ENCODE peak calls at places on chromosome 18, in ten cellular contexts. M is GM12864, X is A673, Z is astrocyte of the spinal cord, K is AG10803, Q is uterus, H is fibroblast of mammary gland, V is GM13976, I is esophagus squamous epithelium, W is fibroblast of lung. G is an unnamed sample.

GRCh38 chr18:23207191-23207955 is 72.1 kb downstream of the CABLES1 start:
- DNase-seq in M (no peak), X (no peak), Z (peak), K (no peak), Q (no peak), H (peak), V (no peak), I (no peak), W (peak), G (no peak)

GRCh38 chr18:23802817-23803216 is 113.6 kb downstream of the LAMA3 start:
- DNase-seq in M (no peak), X (no peak), Z (no peak), K (no peak), Q (no peak), H (no peak), V (no peak), I (no peak), W (peak), G (no peak)

GRCh38 chr18:23237524-23238151 is 102.4 kb downstream of the CABLES1 start:
- DNase-seq in M (peak), X (no peak), Z (peak), K (peak), Q (peak), H (peak), V (peak), I (no peak), W (peak), G (peak)

GRCh38 chr18:25176516-25177042 is 175.4 kb downstream of the ZNF521 start:
- DNase-seq in M (no peak), X (no peak), Z (no peak), K (no peak), Q (no peak), H (no peak), V (no peak), I (no peak), W (no peak), G (no peak)

GRCh38 chr18:68520406-68521075 is 194.4 kb downstream of the TMX3 start:
- DNase-seq in M (no peak), X (no peak), Z (peak), K (peak), Q (no peak), H (peak), V (no peak), I (no peak), W (peak), G (no peak)

GRCh38 chr18:70074091-70074490 is 126.4 kb upstream of the CD226 start:
- DNase-seq in M (no peak), X (no peak), Z (no peak), K (no peak), Q (no peak), H (peak), V (no peak), I (no peak), W (peak), G (no peak)

GRCh38 chr18:4658804-4659203 is 203.7 kb upstream of the DLGAP1 start:
- DNase-seq in M (no peak), X (no peak), Z (no peak), K (no peak), Q (no peak), H (no peak), V (no peak), I (no peak), W (no peak), G (no peak)

GRCh38 chr18:62239475-62239874 is 52.4 kb downstream of the RELCH start:
- DNase-seq in M (no peak), X (no peak), Z (no peak), K (no peak), Q (no peak), H (no peak), V (no peak), I (no peak), W (no peak), G (no peak)

GRCh38 chr18:7173216-7173615 is 55.6 kb upstream of the LAMA1 start:
- DNase-seq in M (no peak), X (no peak), Z (no peak), K (no peak), Q (no peak), H (no peak), V (no peak), I (no peak), W (no peak), G (no peak)

GRCh38 chr18:7172611-7173010 is 55.0 kb upstream of the LAMA1 start:
- DNase-seq in M (no peak), X (no peak), Z (no peak), K (no peak), Q (no peak), H (no peak), V (no peak), I (no peak), W (peak), G (no peak)

GRCh38 chr18:7174359-7175107 is 56.4 kb upstream of the LRRC30 start:
- DNase-seq in M (no peak), X (no peak), Z (no peak), K (no peak), Q (no peak), H (peak), V (no peak), I (no peak), W (no peak), G (no peak)

GRCh38 chr18:7177131-7177744 is 53.7 kb upstream of the LRRC30 start:
- DNase-seq in M (no peak), X (peak), Z (peak), K (peak), Q (peak), H (peak), V (peak), I (no peak), W (peak), G (peak)
- TF ChIP-seq CTCF in M (peak), X (peak), Z (peak), K (peak), Q (peak), H (peak), V (peak), I (peak), W (peak), G (peak)

DNA sequence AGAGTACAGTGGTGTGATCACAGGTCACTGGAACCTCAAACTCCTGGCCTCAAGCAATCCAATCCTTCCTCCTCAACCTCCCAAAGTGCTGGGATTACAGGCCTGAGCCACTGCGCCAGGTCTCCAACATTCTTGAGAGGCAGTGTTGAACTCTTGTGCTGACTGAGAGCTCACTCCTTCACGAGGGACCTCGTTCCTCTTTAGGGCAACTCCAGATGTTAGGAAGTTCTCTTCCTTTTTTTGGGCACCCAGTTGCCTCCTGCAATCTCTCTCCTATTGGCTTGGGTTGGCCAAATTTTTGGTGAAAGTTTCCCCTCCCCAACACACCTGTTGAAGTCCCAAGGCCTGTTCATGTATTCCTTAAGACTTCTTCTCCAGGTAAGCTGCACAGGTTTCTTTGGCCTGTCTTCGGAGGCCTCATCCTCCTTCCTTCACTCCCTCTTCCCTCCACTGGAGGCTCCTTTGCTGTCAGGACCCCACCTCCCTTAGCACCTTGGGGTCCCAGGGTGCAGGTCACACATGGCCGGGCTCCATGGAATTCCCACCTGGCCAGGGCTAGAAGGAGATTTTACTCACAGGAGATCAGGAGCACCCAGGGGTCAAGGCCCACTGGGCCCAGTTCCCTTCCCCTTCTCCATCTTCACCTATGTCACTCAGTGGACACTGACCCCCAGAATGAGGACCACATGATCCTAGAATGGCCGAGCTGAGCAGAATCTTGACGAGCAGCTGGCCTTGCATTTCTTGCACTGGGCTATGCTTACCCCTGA is 94.6 kb upstream of the SMAD2 start:
- DNase-seq in M (no peak), X (no peak), Z (no peak), K (no peak), Q (no peak), H (no peak), V (no peak), I (no peak), W (no peak), G (no peak)
- TF ChIP-seq CTCF in M (no peak), X (no peak), Z (no peak), K (no peak), Q (no peak), H (no peak), V (no peak), I (no peak), W (no peak), G (no peak)

DNA sequence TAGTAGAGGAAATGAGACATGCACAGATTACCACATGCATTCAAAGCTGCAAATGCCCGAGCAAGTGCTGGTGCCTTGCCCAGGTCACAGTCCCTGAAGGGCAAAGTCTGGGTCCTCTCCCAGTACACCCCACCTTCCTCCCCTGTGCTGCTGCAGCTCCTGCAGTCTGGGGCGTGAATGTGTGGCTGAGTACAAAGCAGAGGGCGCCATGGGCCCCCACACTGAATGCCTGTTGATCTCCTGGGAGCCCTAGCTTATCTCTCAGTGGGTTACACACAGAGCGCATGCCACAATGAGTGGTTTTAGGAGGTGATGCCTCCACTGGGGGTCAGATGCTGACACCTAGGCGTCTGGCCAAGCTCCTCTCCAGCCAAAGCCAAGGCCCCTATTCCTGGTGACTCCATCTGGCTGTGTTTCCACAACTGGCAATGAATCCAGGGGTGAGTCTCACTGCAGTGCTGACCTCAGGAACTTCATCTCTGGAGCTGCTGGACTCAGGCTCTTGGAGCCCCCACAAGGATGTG is 135.4 kb downstream of the CTIF start:
- DNase-seq in M (no peak), X (no peak), Z (peak), K (peak), Q (peak), H (peak), V (no peak), I (no peak), W (peak), G (no peak)
- TF ChIP-seq CTCF in M (no peak), X (no peak), Z (peak), K (no peak), Q (no peak), H (no peak), V (no peak), I (no peak), W (no peak), G (no peak)

GRCh38 chr18:74569401-74569800 is 28.3 kb upstream of the ZNF407 start:
- DNase-seq in M (no peak), X (no peak), Z (no peak), K (no peak), Q (no peak), H (no peak), V (no peak), I (no peak), W (no peak), G (no peak)

GRCh38 chr18:74573053-74573452 is 24.6 kb upstream of the ZNF407 start:
- DNase-seq in M (no peak), X (no peak), Z (no peak), K (no peak), Q (no peak), H (no peak), V (no peak), I (no peak), W (no peak), G (no peak)

GRCh38 chr18:74570266-74570665 is 27.4 kb upstream of the ZNF407 start:
- DNase-seq in M (no peak), X (no peak), Z (no peak), K (no peak), Q (no peak), H (no peak), V (no peak), I (no peak), W (no peak), G (no peak)

GRCh38 chr18:74574916-74575315 is 22.8 kb upstream of the ZNF407 start:
- DNase-seq in M (no peak), X (no peak), Z (no peak), K (no peak), Q (no peak), H (no peak), V (no peak), I (no peak), W (no peak), G (no peak)

GRCh38 chr18:74571895-74572680 is 25.6 kb upstream of the ZNF407 start:
- DNase-seq in M (no peak), X (no peak), Z (no peak), K (no peak), Q (no peak), H (no peak), V (no peak), I (no peak), W (no peak), G (no peak)
- TF ChIP-seq CTCF in M (no peak), X (no peak), Z (no peak), K (no peak), Q (no peak), H (no peak), V (no peak), I (no peak), W (no peak), G (no peak)

DNA sequence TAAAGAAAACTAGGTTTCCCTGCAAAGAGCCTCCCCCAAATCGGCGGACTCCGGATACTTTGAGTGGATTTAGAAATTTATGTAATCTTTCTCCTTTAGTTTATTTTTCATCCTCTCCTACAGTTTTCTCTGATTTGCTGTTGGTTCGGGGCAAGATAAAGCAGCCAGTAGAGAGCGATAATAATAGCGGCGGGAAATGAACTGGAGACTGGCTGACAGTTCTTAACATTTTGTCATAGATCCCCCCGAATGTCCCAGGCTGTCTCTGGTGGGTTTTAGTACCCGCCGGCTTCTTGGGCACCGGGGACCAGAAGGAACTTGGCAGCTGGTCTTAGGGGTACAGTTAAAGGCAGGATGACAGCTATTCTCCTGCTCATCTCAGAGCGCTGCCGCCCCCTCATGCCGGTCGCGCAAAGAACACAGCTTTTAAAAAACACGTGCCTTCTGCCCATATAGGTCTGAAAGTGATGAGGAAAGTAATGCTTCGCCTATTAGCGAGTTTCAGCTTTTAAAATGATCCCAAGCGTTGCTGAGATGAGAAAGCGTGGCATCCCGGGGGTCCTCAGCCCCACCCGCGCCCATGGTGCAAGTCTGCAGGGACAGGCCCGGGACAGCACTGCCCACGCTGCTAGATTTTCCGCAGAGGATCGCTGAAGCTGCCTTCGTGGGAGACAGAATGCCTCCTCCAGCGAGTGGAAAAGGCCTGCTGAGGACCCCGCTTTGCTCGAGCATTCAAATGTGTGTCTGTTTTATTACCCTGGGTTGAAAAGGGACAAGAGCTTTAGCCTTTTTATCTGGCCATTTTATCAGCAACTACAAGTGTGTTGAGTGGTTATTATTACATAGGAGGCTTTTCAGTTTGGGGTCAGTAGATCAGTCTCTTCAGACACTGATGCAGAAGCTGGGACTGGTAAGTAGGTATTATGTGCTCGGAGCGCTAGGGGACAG is 3.8 kb downstream of the ONECUT2 start:
- DNase-seq in M (no peak), X (no peak), Z (no peak), K (no peak), Q (no peak), H (no peak), V (peak), I (no peak), W (no peak), G (peak)
- TF ChIP-seq CTCF in M (no peak), X (peak), Z (peak), K (no peak), Q (no peak), H (no peak), V (no peak), I (no peak), W (no peak), G (no peak)

DNA sequence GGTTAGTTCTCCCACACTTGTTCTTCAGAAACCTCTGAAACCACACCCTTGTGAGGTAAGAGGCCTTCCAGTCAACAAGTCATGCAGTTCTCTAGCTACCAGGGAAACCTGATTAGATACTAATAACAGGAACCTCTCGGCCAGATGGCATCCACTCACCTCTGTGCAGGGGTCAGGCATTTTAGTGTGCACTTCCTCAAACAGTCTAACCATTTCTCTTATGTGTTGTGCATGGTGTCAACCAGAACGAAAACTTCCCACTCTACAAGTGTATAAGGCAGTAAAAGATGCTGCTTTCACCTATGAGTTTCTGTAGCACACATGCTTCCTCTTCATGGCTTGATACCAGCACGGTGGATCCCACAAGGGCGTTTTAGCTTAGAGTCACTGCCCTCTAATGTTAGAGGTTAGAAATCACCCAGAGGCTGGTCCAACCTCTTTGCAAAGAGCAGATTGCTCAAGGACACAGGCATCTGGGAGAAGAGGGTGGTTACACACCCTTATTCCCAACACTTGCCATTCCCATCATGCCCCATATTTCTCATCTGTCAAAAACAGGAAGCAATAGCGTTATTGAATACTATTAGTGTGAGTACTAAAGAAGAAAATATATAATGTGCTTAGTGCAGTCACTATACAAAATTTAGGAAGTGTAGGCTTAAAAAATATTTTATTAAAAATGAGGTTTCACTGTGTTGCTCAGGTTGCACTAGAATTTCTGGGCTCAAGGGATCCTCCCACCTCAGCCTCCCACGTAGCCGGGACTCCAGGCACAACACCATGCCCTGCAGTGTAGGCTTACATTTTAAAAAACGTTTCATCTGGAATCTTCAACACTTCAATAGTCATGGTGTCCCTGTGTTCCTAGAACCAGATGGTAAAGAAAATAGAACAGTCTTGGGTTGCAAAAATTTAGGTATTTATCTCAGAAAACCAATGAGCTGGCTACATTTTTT is 34.5 kb upstream of the RAB31 start:
- DNase-seq in M (peak), X (peak), Z (peak), K (peak), Q (no peak), H (peak), V (peak), I (no peak), W (peak), G (peak)
- TF ChIP-seq CTCF in M (peak), X (peak), Z (peak), K (peak), Q (no peak), H (peak), V (peak), I (no peak), W (peak), G (no peak)

G was measured in GM20000.